ENCODE peak calls at places on chromosomes 1 and 21, in ten cellular contexts. L is cardiac fibroblast; T is pancreas; Y is SW 1271; R is CD8-positive, alpha-beta memory T cell; J is stimulated activated CD8-positive, alpha-beta memory T cell treated with anti-CD3 and anti-CD28 coated beads, Interleukin-7, amount 100 ng/mL, for 1 hour; I is AG09309; X is T-helper 22 cell; F is activated CD4-positive, alpha-beta T cell treated with anti-CD3 and anti-CD28 coated beads, Interleukin-2, amount 10 ng/mL, durations not matched to agents 7 days and 5 days; D is activated naive CD4-positive, alpha-beta T cell treated with Interleukin-2 at 50 U/mL for 16 hours. P is an unnamed sample.

GRCh38 chr1:234782821-234783220 is 172.8 kb upstream of the IRF2BP2 start:
- DNase-seq in F (no peak), D (no peak), Y (no peak), L (no peak), J (no peak), I (no peak), T (no peak), R (no peak), X (no peak), P (no peak)

GRCh38 chr1:21050031-21050430 is 126.7 kb downstream of the EIF4G3 start:
- DNase-seq in Y (no peak), L (peak), T (no peak), J (no peak), D (no peak), I (no peak), R (no peak), X (no peak), F (no peak), P (no peak)

GRCh38 chr21:17738171-17738953 is 80.8 kb downstream of the C21orf91 start:
- DNase-seq in Y (no peak), I (no peak), L (no peak), J (no peak), R (no peak), F (no peak), T (peak), D (no peak), X (no peak), P (no peak)

GRCh38 chr1:30378991-30379581 is 344.3 kb downstream of the MATN1 start:
- DNase-seq in X (no peak), D (no peak), L (peak), T (no peak), I (peak), F (no peak), J (no peak), Y (no peak), R (no peak), P (no peak)

GRCh38 chr21:27807596-27807995 is 840.7 kb upstream of the ADAMTS5 start:
- DNase-seq in X (no peak), Y (no peak), L (no peak), D (no peak), R (no peak), I (peak), T (no peak), J (no peak), F (no peak), P (no peak)

GRCh38 chr1:162578071-162578705 is 16.7 kb downstream of the UAP1 start:
- DNase-seq in T (no peak), D (no peak), L (no peak), R (no peak), Y (no peak), J (no peak), F (no peak), X (no peak), I (no peak), P (no peak)

GRCh38 chr1:179550753-179551682 is 24.7 kb downstream of the NPHS2 start:
- DNase-seq in Y (no peak), I (peak), R (no peak), F (no peak), L (peak), D (no peak), J (no peak), T (no peak), X (no peak), P (peak)

GRCh38 chr1:227328405-227329019 is 10.2 kb upstream of the CDC42BPA start:
- DNase-seq in F (no peak), Y (no peak), R (no peak), L (no peak), I (no peak), D (no peak), X (no peak), T (no peak), J (no peak), P (no peak)

GRCh38 chr1:19463204-19463803 is 22.0 kb downstream of the CAPZB start:
- DNase-seq in R (peak), I (no peak), J (peak), L (no peak), Y (no peak), X (peak), T (no peak), F (peak), D (peak), P (no peak)

GRCh38 chr1:86696522-86696921 is 7.9 kb upstream of the SH3GLB1 start:
- DNase-seq in R (no peak), D (no peak), X (no peak), T (no peak), J (no peak), Y (no peak), L (peak), F (no peak), I (no peak), P (no peak)

GRCh38 chr1:159562680-159563079 is 24.9 kb upstream of the APCS start:
- DNase-seq in T (no peak), D (no peak), L (no peak), I (no peak), J (no peak), R (no peak), X (no peak), Y (no peak), F (no peak), P (no peak)

GRCh38 chr1:31238986-31239613 is 587 bp downstream of the NKAIN1 start:
- DNase-seq in F (peak), L (no peak), Y (no peak), R (no peak), X (no peak), J (no peak), D (no peak), T (no peak), I (no peak), P (no peak)

GRCh38 chr1:63463248-63463647 is 59.8 kb downstream of the ITGB3BP start:
- DNase-seq in I (no peak), T (no peak), D (no peak), L (peak), R (no peak), X (no peak), F (no peak), Y (peak), J (no peak), P (no peak)

GRCh38 chr1:53478186-53478585 is 19.0 kb downstream of the DMRTB1 start:
- DNase-seq in J (no peak), T (no peak), X (no peak), L (no peak), R (no peak), D (no peak), Y (no peak), F (no peak), I (no peak), P (no peak)

GRCh38 chr1:225762002-225762441 is 15.6 kb upstream of the SRP9 start:
- DNase-seq in L (no peak), R (no peak), I (no peak), J (no peak), D (no peak), T (no peak), X (no peak), Y (no peak), F (no peak), P (no peak)

GRCh38 chr1:246455487-246455886 is 51.6 kb downstream of the SMYD3 start:
- DNase-seq in R (no peak), T (no peak), L (no peak), F (no peak), X (no peak), Y (no peak), I (no peak), D (no peak), J (no peak), P (no peak)

GRCh38 chr1:6445062-6445763 is 20.6 kb downstream of the ESPN start:
- DNase-seq in D (peak), I (no peak), T (peak), J (no peak), R (peak), L (peak), X (no peak), F (peak), Y (no peak), P (no peak)

GRCh38 chr1:230867119-230867902 is 1.0 kb downstream of the C1orf198 start:
- DNase-seq in X (no peak), J (no peak), T (no peak), I (no peak), F (no peak), L (no peak), Y (no peak), D (no peak), R (no peak), P (no peak)

GRCh38 chr1:8639165-8639564 is 178.3 kb downstream of the RERE start:
- DNase-seq in D (no peak), R (no peak), X (no peak), L (no peak), Y (no peak), F (no peak), I (no peak), T (no peak), J (no peak), P (no peak)

GRCh38 chr1:153934746-153935145 is 11.8 kb downstream of the DENND4B start:
- DNase-seq in I (no peak), R (peak), L (no peak), Y (no peak), J (no peak), T (no peak), D (no peak), X (no peak), F (no peak), P (no peak)

GRCh38 chr1:202018476-202019234 is 8.3 kb downstream of the ELF3 start:
- DNase-seq in R (no peak), D (no peak), J (no peak), L (no peak), I (no peak), F (no peak), Y (no peak), X (no peak), T (peak), P (peak)

GRCh38 chr1:17755120-17755519 is at the start of gene ACTL8:
- DNase-seq in X (no peak), L (no peak), D (no peak), I (no peak), T (no peak), J (no peak), F (no peak), Y (no peak), R (no peak), P (no peak)

GRCh38 chr1:119787776-119788175 is 19.1 kb upstream of the HMGCS2 start:
- DNase-seq in D (no peak), R (no peak), L (peak), Y (no peak), T (no peak), F (no peak), I (peak), J (no peak), X (no peak), P (no peak)

GRCh38 chr1:1371354-1371740 is 3.7 kb downstream of the AURKAIP1 start:
- DNase-seq in R (peak), J (no peak), D (peak), I (no peak), Y (no peak), T (no peak), X (peak), L (no peak), F (peak), P (no peak)

GRCh38 chr1:207029991-207030521 is 2.5 kb downstream of the C1orf116 start:
- DNase-seq in L (no peak), I (no peak), R (no peak), T (no peak), Y (no peak), F (no peak), J (no peak), D (no peak), X (no peak), P (no peak)

GRCh38 chr1:118335372-118335771 is 150.3 kb upstream of the SPAG17 start:
- DNase-seq in I (peak), J (no peak), R (no peak), T (no peak), X (no peak), Y (no peak), D (no peak), F (no peak), L (peak), P (no peak)

GRCh38 chr1:162026906-162027305 is 3.2 kb upstream of the OLFML2B start:
- DNase-seq in T (no peak), R (no peak), D (no peak), F (no peak), L (peak), I (no peak), Y (no peak), X (no peak), J (no peak), P (no peak)

GRCh38 chr1:12447301-12447700 is 170.7 kb downstream of the DHRS3 start:
- DNase-seq in J (no peak), F (no peak), I (peak), Y (no peak), L (peak), T (no peak), R (no peak), D (no peak), X (no peak), P (no peak)

GRCh38 chr1:23394176-23394575 is 24.5 kb upstream of the ZNF436 start:
- DNase-seq in Y (no peak), L (peak), X (no peak), F (no peak), I (no peak), T (no peak), D (no peak), R (no peak), J (no peak), P (no peak)

GRCh38 chr1:41758490-41758889 is 160.2 kb downstream of the HIVEP3 start:
- DNase-seq in F (no peak), D (no peak), L (peak), T (no peak), I (no peak), J (no peak), R (no peak), X (no peak), Y (no peak), P (no peak)

GRCh38 chr1:26618561-26618960 is 77.3 kb upstream of the ARID1A start:
- DNase-seq in D (no peak), Y (no peak), R (no peak), T (no peak), I (no peak), F (no peak), L (no peak), J (no peak), X (no peak), P (no peak)

GRCh38 chr1:102833171-102833570 is 275.2 kb downstream of the COL11A1 start:
- DNase-seq in L (no peak), R (no peak), T (no peak), X (no peak), I (no peak), F (no peak), Y (no peak), D (no peak), J (no peak), P (peak)

GRCh38 chr1:230185076-230186001 is 118.3 kb downstream of the GALNT2 start:
- DNase-seq in J (no peak), F (no peak), T (no peak), R (no peak), D (no peak), I (no peak), X (no peak), Y (no peak), L (no peak), P (no peak)

GRCh38 chr1:116910379-116911165 is 856 bp downstream of the PTGFRN start:
- DNase-seq in T (peak), L (peak), Y (no peak), X (peak), I (no peak), D (peak), J (no peak), R (peak), F (peak), P (peak)

GRCh38 chr1:181423301-181423918 is 59.9 kb upstream of the CACNA1E start:
- DNase-seq in T (peak), F (peak), D (peak), I (peak), J (no peak), Y (peak), R (no peak), X (no peak), L (peak), P (no peak)

GRCh38 chr1:68116643-68117235 is 66.3 kb upstream of the DIRAS3 start:
- DNase-seq in R (peak), T (peak), D (peak), I (no peak), F (peak), X (no peak), Y (peak), L (peak), J (no peak), P (peak)

GRCh38 chr1:173097001-173097400 is 46.3 kb upstream of the TNFSF18 start:
- DNase-seq in F (no peak), Y (no peak), I (peak), X (no peak), L (no peak), R (no peak), D (no peak), J (no peak), T (no peak), P (no peak)

GRCh38 chr1:11071463-11072215 is 11.8 kb upstream of the SRM start:
- DNase-seq in F (no peak), R (no peak), Y (no peak), D (no peak), T (peak), J (no peak), X (no peak), I (no peak), L (no peak), P (no peak)

GRCh38 chr21:25240974-25241373 is 366.3 kb downstream of the MRPL39 start:
- DNase-seq in L (no peak), R (no peak), J (no peak), T (no peak), D (no peak), Y (no peak), X (no peak), I (no peak), F (no peak), P (no peak)

P was measured in PC-9.